ENCODE peak calls at places on chromosomes 13 and 19, in four cellular contexts. One of them, this sample, is unnamed.

GRCh38 chr13:101514695-101515275 is 62.3 kb downstream of the ITGBL1 start:
- DNase-seq in H1: no peak
- DNase-seq in suprapubic skin: no peak
- DNase-seq in AG04450: peak
- DNase-seq in this sample: no peak

GRCh38 chr13:33446821-33447481 is 161.4 kb upstream of the STARD13 start:
- DNase-seq in AG04450: no peak
- DNase-seq in H1: no peak
- DNase-seq in suprapubic skin: no peak
- DNase-seq in this sample: no peak

GRCh38 chr19:12647490-12648071 is 19.0 kb downstream of the MAN2B1 start:
- DNase-seq in suprapubic skin: no peak
- DNase-seq in AG04450: no peak
- DNase-seq in H1: peak
- DNase-seq in this sample: peak

GRCh38 chr19:3184847-3185481 is 766 bp upstream of the NCLN start:
- DNase-seq in AG04450: no peak
- DNase-seq in H1: no peak
- DNase-seq in suprapubic skin: no peak
- DNase-seq in this sample: peak

GRCh38 chr19:13764101-13764807 is at the start of gene MRI1:
- DNase-seq in AG04450: no peak
- DNase-seq in suprapubic skin: peak
- DNase-seq in H1: peak
- DNase-seq in this sample: peak

GRCh38 chr13:51924756-51925544 is 63.2 kb downstream of the CCDC70 start:
- DNase-seq in H1: no peak
- DNase-seq in AG04450: no peak
- DNase-seq in suprapubic skin: no peak
- DNase-seq in this sample: no peak

GRCh38 chr13:74930402-74931165 is 551.4 kb downstream of the TBC1D4 start:
- DNase-seq in AG04450: peak
- DNase-seq in suprapubic skin: no peak
- DNase-seq in H1: no peak
- DNase-seq in this sample: no peak

GRCh38 chr19:39550197-39550596 is 10.2 kb upstream of the EID2 start:
- DNase-seq in H1: no peak
- DNase-seq in suprapubic skin: no peak
- DNase-seq in AG04450: no peak
- DNase-seq in this sample: no peak

GRCh38 chr13:24038405-24038804 is 122.1 kb upstream of the SPATA13 start:
- DNase-seq in AG04450: no peak
- DNase-seq in H1: no peak
- DNase-seq in suprapubic skin: no peak
- DNase-seq in this sample: no peak

GRCh38 chr19:34733266-34733825 is 697 bp upstream of the ZNF181 start:
- DNase-seq in suprapubic skin: peak
- DNase-seq in AG04450: no peak
- DNase-seq in H1: no peak
- DNase-seq in this sample: peak

GRCh38 chr13:97256343-97256783 is 34.2 kb downstream of the MBNL2 start:
- DNase-seq in suprapubic skin: no peak
- DNase-seq in AG04450: peak
- DNase-seq in H1: no peak
- DNase-seq in this sample: no peak

GRCh38 chr13:24613755-24614154 is 66.5 kb upstream of the ATP12A start:
- DNase-seq in AG04450: no peak
- DNase-seq in H1: no peak
- DNase-seq in suprapubic skin: no peak
- DNase-seq in this sample: no peak

GRCh38 chr13:92994056-92994455 is 232.6 kb upstream of the GPC6 start:
- DNase-seq in H1: no peak
- DNase-seq in suprapubic skin: no peak
- DNase-seq in AG04450: peak
- DNase-seq in this sample: no peak

GRCh38 chr13:112688560-112689497 is 1.0 kb upstream of the ATP11A start:
- DNase-seq in suprapubic skin: peak
- DNase-seq in AG04450: no peak
- DNase-seq in H1: peak
- DNase-seq in this sample: no peak

GRCh38 chr13:34294483-34295129 is 476.7 kb downstream of the RFC3 start:
- DNase-seq in H1: no peak
- DNase-seq in suprapubic skin: no peak
- DNase-seq in AG04450: no peak
- DNase-seq in this sample: no peak

GRCh38 chr13:40993119-40993518 is 26.0 kb downstream of the ELF1 start:
- DNase-seq in H1: no peak
- DNase-seq in AG04450: no peak
- DNase-seq in suprapubic skin: no peak
- DNase-seq in this sample: no peak

GRCh38 chr13:31067416-31068118 is 94.1 kb downstream of the HSPH1 start:
- DNase-seq in AG04450: no peak
- DNase-seq in H1: no peak
- DNase-seq in suprapubic skin: no peak
- DNase-seq in this sample: no peak

GRCh38 chr13:111116830-111117229 is 1.7 kb downstream of the ARHGEF7 start:
- DNase-seq in AG04450: no peak
- DNase-seq in H1: no peak
- DNase-seq in suprapubic skin: no peak
- DNase-seq in this sample: no peak

GRCh38 chr19:16949496-16950023 is 60.8 kb downstream of the F2RL3 start:
- DNase-seq in AG04450: no peak
- DNase-seq in suprapubic skin: no peak
- DNase-seq in H1: no peak
- DNase-seq in this sample: no peak

GRCh38 chr19:17512574-17512939 is 1.1 kb downstream of the PGLS start:
- DNase-seq in H1: no peak
- DNase-seq in AG04450: no peak
- DNase-seq in suprapubic skin: no peak
- DNase-seq in this sample: no peak

GRCh38 chr19:44848036-44848804 is 2.1 kb downstream of the NECTIN2 start:
- DNase-seq in suprapubic skin: peak
- DNase-seq in H1: peak
- DNase-seq in AG04450: no peak
- DNase-seq in this sample: no peak

GRCh38 chr13:86601351-86601750 is 802.1 kb upstream of the SLITRK6 start:
- DNase-seq in H1: no peak
- DNase-seq in suprapubic skin: no peak
- DNase-seq in AG04450: no peak
- DNase-seq in this sample: no peak

GRCh38 chr13:91817250-91817649 is 418.8 kb downstream of the GPC5 start:
- DNase-seq in suprapubic skin: no peak
- DNase-seq in AG04450: no peak
- DNase-seq in H1: no peak
- DNase-seq in this sample: no peak

GRCh38 chr19:3699071-3699740 is 1.1 kb downstream of the PIP5K1C start:
- DNase-seq in suprapubic skin: peak
- DNase-seq in H1: no peak
- DNase-seq in AG04450: no peak
- DNase-seq in this sample: no peak

GRCh38 chr13:83618966-83619365 is 263.3 kb downstream of the SLITRK1 start:
- DNase-seq in H1: no peak
- DNase-seq in AG04450: no peak
- DNase-seq in suprapubic skin: no peak
- DNase-seq in this sample: no peak

GRCh38 chr19:58548859-58549663 is 5.2 kb downstream of the TRIM28 start:
- DNase-seq in suprapubic skin: peak
- DNase-seq in AG04450: no peak
- DNase-seq in H1: no peak
- DNase-seq in this sample: no peak

GRCh38 chr19:17841810-17842662 is 5.7 kb downstream of the JAK3 start:
- DNase-seq in H1: peak
- DNase-seq in suprapubic skin: peak
- DNase-seq in AG04450: no peak
- DNase-seq in this sample: no peak

GRCh38 chr13:109957875-109958274 is 171.5 kb upstream of the IRS2 start:
- DNase-seq in AG04450: no peak
- DNase-seq in H1: no peak
- DNase-seq in suprapubic skin: no peak
- DNase-seq in this sample: no peak

GRCh38 chr19:634975-635652 is 1.8 kb upstream of the POLRMT start:
- DNase-seq in suprapubic skin: no peak
- DNase-seq in H1: no peak
- DNase-seq in AG04450: no peak
- DNase-seq in this sample: no peak

GRCh38 chr19:13082192-13083007 is 20.3 kb downstream of the LYL1 start:
- DNase-seq in AG04450: no peak
- DNase-seq in suprapubic skin: no peak
- DNase-seq in H1: no peak
- DNase-seq in this sample: no peak

GRCh38 chr19:35533822-35534521 is 716 bp downstream of the GAPDHS start:
- DNase-seq in H1: peak
- DNase-seq in AG04450: no peak
- DNase-seq in suprapubic skin: no peak
- DNase-seq in this sample: no peak

GRCh38 chr13:112346173-112346898 is 29.8 kb upstream of the SPACA7 start:
- DNase-seq in suprapubic skin: no peak
- DNase-seq in AG04450: no peak
- DNase-seq in H1: peak
- DNase-seq in this sample: no peak

GRCh38 chr13:47790755-47791154 is 210.3 kb downstream of the SUCLA2 start:
- DNase-seq in AG04450: no peak
- DNase-seq in H1: no peak
- DNase-seq in suprapubic skin: no peak
- DNase-seq in this sample: no peak

GRCh38 chr19:22140356-22140755 is 56.4 kb downstream of the ZNF676 start:
- DNase-seq in suprapubic skin: no peak
- DNase-seq in H1: no peak
- DNase-seq in AG04450: no peak
- DNase-seq in this sample: no peak

GRCh38 chr19:13505761-13506549 is at the start of gene CACNA1A:
- DNase-seq in H1: peak
- DNase-seq in suprapubic skin: no peak
- DNase-seq in AG04450: no peak
- DNase-seq in this sample: no peak

GRCh38 chr13:59568306-59568705 is 595.4 kb downstream of the DIAPH3 start:
- DNase-seq in AG04450: no peak
- DNase-seq in H1: no peak
- DNase-seq in suprapubic skin: no peak
- DNase-seq in this sample: no peak

GRCh38 chr19:7346488-7346971 is 2.2 kb upstream of the ARHGEF18 start:
- DNase-seq in AG04450: no peak
- DNase-seq in suprapubic skin: peak
- DNase-seq in H1: no peak
- DNase-seq in this sample: no peak

GRCh38 chr19:7349231-7349591 is 474 bp downstream of the ARHGEF18 start:
- DNase-seq in AG04450: no peak
- DNase-seq in H1: no peak
- DNase-seq in suprapubic skin: peak
- DNase-seq in this sample: no peak

GRCh38 chr19:7351861-7352260 is 3.1 kb downstream of the ARHGEF18 start:
- DNase-seq in suprapubic skin: no peak
- DNase-seq in AG04450: no peak
- DNase-seq in H1: no peak
- DNase-seq in this sample: no peak

GRCh38 chr19:7348587-7349230 is at the start of gene ARHGEF18:
- DNase-seq in H1: no peak
- DNase-seq in AG04450: no peak
- DNase-seq in suprapubic skin: peak
- DNase-seq in this sample: no peak

GRCh38 chr19:7349961-7350711 is 1.4 kb downstream of the ARHGEF18 start:
- DNase-seq in H1: no peak
- DNase-seq in suprapubic skin: peak
- DNase-seq in AG04450: no peak
- DNase-seq in this sample: no peak
- TF ChIP-seq CTCF in H1: no peak
- TF ChIP-seq CTCF in suprapubic skin: no peak
- TF ChIP-seq CTCF in AG04450: no peak
- TF ChIP-seq CTCF in this sample: no peak

DNA sequence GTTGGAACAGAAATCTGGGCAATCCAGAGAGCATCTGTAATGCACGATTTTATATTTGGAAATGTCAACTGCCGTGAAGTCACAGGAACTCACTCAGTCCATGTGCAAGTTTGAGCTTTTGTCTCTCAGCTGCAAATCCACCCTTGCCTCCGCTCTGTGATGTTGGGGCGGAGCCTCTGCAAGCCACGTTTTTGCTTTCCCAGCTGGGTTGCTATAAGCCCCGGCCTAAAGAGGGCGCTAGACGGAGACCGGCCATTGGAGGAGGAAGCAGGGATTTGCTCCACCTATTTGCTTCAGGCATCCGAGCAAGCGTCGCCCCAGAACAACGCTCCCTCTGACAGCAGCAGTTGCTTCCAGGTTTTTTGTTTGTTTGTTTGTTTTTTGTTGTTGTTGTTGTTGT is 56.2 kb downstream of the TRPM4 start:
- DNase-seq in H1: peak
- DNase-seq in AG04450: no peak
- DNase-seq in suprapubic skin: no peak
- DNase-seq in this sample: no peak
- TF ChIP-seq CTCF in H1: peak
- TF ChIP-seq CTCF in AG04450: no peak
- TF ChIP-seq CTCF in suprapubic skin: no peak
- TF ChIP-seq CTCF in this sample: no peak

GRCh38 chr13:45393941-45394570 is 24.1 kb downstream of the SLC25A30 start:
- DNase-seq in H1: peak
- DNase-seq in suprapubic skin: no peak
- DNase-seq in AG04450: no peak
- DNase-seq in this sample: no peak
- TF ChIP-seq CTCF in H1: peak
- TF ChIP-seq CTCF in suprapubic skin: no peak
- TF ChIP-seq CTCF in AG04450: peak
- TF ChIP-seq CTCF in this sample: no peak

GRCh38 chr19:19214892-19215291 is 3.1 kb downstream of the NCAN start:
- DNase-seq in AG04450: peak
- DNase-seq in H1: peak
- DNase-seq in suprapubic skin: no peak
- DNase-seq in this sample: no peak

GRCh38 chr19:19218911-19219310 is 7.2 kb downstream of the NCAN start:
- DNase-seq in AG04450: no peak
- DNase-seq in H1: no peak
- DNase-seq in suprapubic skin: no peak
- DNase-seq in this sample: no peak

GRCh38 chr19:19215792-19216191 is 4.0 kb downstream of the NCAN start:
- DNase-seq in AG04450: no peak
- DNase-seq in H1: no peak
- DNase-seq in suprapubic skin: no peak
- DNase-seq in this sample: no peak

GRCh38 chr19:19213822-19214558 is 2.2 kb downstream of the NCAN start:
- DNase-seq in AG04450: no peak
- DNase-seq in suprapubic skin: no peak
- DNase-seq in H1: no peak
- DNase-seq in this sample: no peak

GRCh38 chr19:19217110-19217509 is 5.4 kb downstream of the NCAN start:
- DNase-seq in H1: no peak
- DNase-seq in suprapubic skin: no peak
- DNase-seq in AG04450: no peak
- DNase-seq in this sample: no peak
- TF ChIP-seq CTCF in H1: peak
- TF ChIP-seq CTCF in suprapubic skin: no peak
- TF ChIP-seq CTCF in AG04450: no peak
- TF ChIP-seq CTCF in this sample: no peak

GRCh38 chr19:46860125-46860845 is 512 bp upstream of the ARHGAP35 start:
- DNase-seq in H1: peak
- DNase-seq in AG04450: peak
- DNase-seq in suprapubic skin: peak
- DNase-seq in this sample: peak
- TF ChIP-seq CTCF in H1: no peak
- TF ChIP-seq CTCF in AG04450: no peak
- TF ChIP-seq CTCF in suprapubic skin: no peak
- TF ChIP-seq CTCF in this sample: no peak

GRCh38 chr19:5271145-5271544 is 69.5 kb downstream of the PTPRS start:
- DNase-seq in H1: no peak
- DNase-seq in AG04450: no peak
- DNase-seq in suprapubic skin: no peak
- DNase-seq in this sample: no peak
- TF ChIP-seq CTCF in H1: no peak
- TF ChIP-seq CTCF in AG04450: peak
- TF ChIP-seq CTCF in suprapubic skin: no peak
- TF ChIP-seq CTCF in this sample: no peak